ENCODE peak calls at places on chromosomes 6 and 20, in nine cellular contexts. J, P, T, Y, M, K, G, O and A are unnamed samples.

GRCh38 chr6:108167449-108167903 is 1.7 kb downstream of the NR2E1 start:
- DNase-seq in J (no peak), P (no peak), T (no peak), Y (no peak), M (no peak), K (no peak), G (peak), O (no peak), A (no peak)

GRCh38 chr6:22248513-22249308 is 48.1 kb downstream of the PRL start:
- DNase-seq in J (no peak), P (no peak), T (no peak), Y (no peak), M (no peak), K (no peak), G (no peak), O (no peak), A (no peak)

GRCh38 chr20:64180673-64181072 is 16.4 kb downstream of the MYT1 start:
- DNase-seq in J (no peak), P (no peak), T (no peak), Y (no peak), M (no peak), K (no peak), G (no peak), O (no peak), A (no peak)

GRCh38 chr6:166007349-166008263 is 160.0 kb downstream of the TBXT start:
- DNase-seq in J (no peak), P (no peak), T (no peak), Y (no peak), M (no peak), K (no peak), G (no peak), O (no peak), A (no peak)

GRCh38 chr6:74605942-74606341 is 599.9 kb downstream of the COL12A1 start:
- DNase-seq in J (no peak), P (no peak), T (no peak), Y (no peak), M (no peak), K (no peak), G (no peak), O (no peak), A (no peak)

GRCh38 chr6:40391086-40391485 is 196.1 kb downstream of the LRFN2 start:
- DNase-seq in J (no peak), P (no peak), T (no peak), Y (no peak), M (no peak), K (no peak), G (no peak), O (no peak), A (no peak)

GRCh38 chr6:127690092-127690491 is 113.1 kb downstream of the C6orf58 start:
- DNase-seq in J (no peak), P (no peak), T (no peak), Y (peak), M (no peak), K (no peak), G (no peak), O (no peak), A (no peak)

GRCh38 chr6:51027283-51028065 is 208.8 kb downstream of the TFAP2B start:
- DNase-seq in J (no peak), P (no peak), T (no peak), Y (no peak), M (no peak), K (no peak), G (no peak), O (no peak), A (no peak)

GRCh38 chr6:33492093-33492492 is 37.7 kb downstream of the ZBTB9 start:
- DNase-seq in J (no peak), P (no peak), T (no peak), Y (peak), M (no peak), K (no peak), G (no peak), O (no peak), A (no peak)

GRCh38 chr6:39389372-39389767 is 66.9 kb upstream of the KCNK16 start:
- DNase-seq in J (no peak), P (no peak), T (no peak), Y (peak), M (no peak), K (no peak), G (no peak), O (no peak), A (no peak)

GRCh38 chr6:13511913-13512717 is 24.7 kb upstream of the GFOD1 start:
- DNase-seq in J (no peak), P (no peak), T (no peak), Y (no peak), M (no peak), K (no peak), G (no peak), O (no peak), A (no peak)

GRCh38 chr6:109892451-109893435 is 85.4 kb upstream of the GPR6 start:
- DNase-seq in J (no peak), P (no peak), T (peak), Y (peak), M (no peak), K (no peak), G (no peak), O (no peak), A (no peak)

GRCh38 chr20:63964412-63964811 is 5.3 kb downstream of the ZNF512B start:
- DNase-seq in J (no peak), P (no peak), T (no peak), Y (no peak), M (no peak), K (no peak), G (no peak), O (no peak), A (no peak)

GRCh38 chr6:46129634-46130505 is at the start of gene ENPP4:
- DNase-seq in J (peak), P (peak), T (peak), Y (peak), M (peak), K (peak), G (peak), O (peak), A (peak)

GRCh38 chr6:42532038-42532669 is 31.7 kb upstream of the UBR2 start:
- DNase-seq in J (no peak), P (no peak), T (peak), Y (peak), M (no peak), K (no peak), G (peak), O (no peak), A (peak)

GRCh38 chr6:44226368-44227137 is 3.2 kb downstream of the SLC29A1 start:
- DNase-seq in J (no peak), P (no peak), T (no peak), Y (no peak), M (no peak), K (no peak), G (peak), O (no peak), A (no peak)

GRCh38 chr6:100944644-100945043 is 63.5 kb upstream of the ASCC3 start:
- DNase-seq in J (no peak), P (no peak), T (no peak), Y (peak), M (no peak), K (no peak), G (no peak), O (no peak), A (no peak)

GRCh38 chr6:132333639-132334516 is 67.4 kb downstream of the MOXD1 start:
- DNase-seq in J (no peak), P (no peak), T (no peak), Y (peak), M (no peak), K (no peak), G (no peak), O (no peak), A (no peak)

GRCh38 chr6:15359335-15359862 is 113.5 kb downstream of the JARID2 start:
- DNase-seq in J (no peak), P (no peak), T (no peak), Y (no peak), M (no peak), K (no peak), G (peak), O (no peak), A (no peak)